ENCODE peak calls at places on chromosomes 16 and 17, in nine cellular contexts. One of them, this sample, is unnamed.

GRCh38 chr17:81651692-81652091 is 4.7 kb downstream of the PDE6G start:
- DNase-seq in body of pancreas: peak; percentile 38
- DNase-seq in fibroblast of lung: peak; percentile 87
- DNase-seq in effector memory CD4-positive, alpha-beta T cell: no peak
- DNase-seq in GM23338: no peak
- DNase-seq in pancreas: peak; percentile 59
- DNase-seq in small intestine: no peak
- DNase-seq in spleen: no peak
- DNase-seq in left ventricle myocardium inferior: no peak
- DNase-seq in this sample: no peak

GRCh38 chr17:79840204-79840988 is 1.2 kb upstream of the CBX4 start:
- DNase-seq in spleen: peak; percentile 88
- DNase-seq in small intestine: peak; percentile 59
- DNase-seq in fibroblast of lung: peak; percentile 66
- DNase-seq in pancreas: peak; percentile 68
- DNase-seq in effector memory CD4-positive, alpha-beta T cell: no peak
- DNase-seq in left ventricle myocardium inferior: peak; percentile 80
- DNase-seq in GM23338: peak; percentile 67
- DNase-seq in body of pancreas: peak; percentile 71
- DNase-seq in this sample: peak; percentile 45

GRCh38 chr17:28472871-28473497 is 460 bp upstream of the SLC13A2 start:
- DNase-seq in effector memory CD4-positive, alpha-beta T cell: no peak
- DNase-seq in pancreas: no peak
- DNase-seq in spleen: no peak
- DNase-seq in GM23338: no peak
- DNase-seq in left ventricle myocardium inferior: no peak
- DNase-seq in fibroblast of lung: no peak
- DNase-seq in small intestine: no peak
- DNase-seq in body of pancreas: no peak
- DNase-seq in this sample: no peak

GRCh38 chr17:64572682-64573154 is 65.9 kb downstream of the CEP95 start:
- DNase-seq in fibroblast of lung: peak; percentile 26
- DNase-seq in GM23338: no peak
- DNase-seq in spleen: no peak
- DNase-seq in effector memory CD4-positive, alpha-beta T cell: no peak
- DNase-seq in pancreas: no peak
- DNase-seq in body of pancreas: no peak
- DNase-seq in left ventricle myocardium inferior: no peak
- DNase-seq in small intestine: no peak
- DNase-seq in this sample: no peak

GRCh38 chr16:695355-696089 is 5.3 kb upstream of the WDR24 start:
- DNase-seq in left ventricle myocardium inferior: no peak
- DNase-seq in body of pancreas: no peak
- DNase-seq in spleen: peak; percentile 88
- DNase-seq in fibroblast of lung: no peak
- DNase-seq in effector memory CD4-positive, alpha-beta T cell: peak; percentile 55
- DNase-seq in GM23338: peak; percentile 77
- DNase-seq in pancreas: peak; percentile 50
- DNase-seq in small intestine: peak; percentile 90
- DNase-seq in this sample: no peak

GRCh38 chr17:71032746-71033273 is 863.5 kb downstream of the KCNJ2 start:
- DNase-seq in fibroblast of lung: no peak
- DNase-seq in pancreas: no peak
- DNase-seq in effector memory CD4-positive, alpha-beta T cell: no peak
- DNase-seq in left ventricle myocardium inferior: no peak
- DNase-seq in spleen: no peak
- DNase-seq in small intestine: no peak
- DNase-seq in GM23338: peak; percentile 93
- DNase-seq in body of pancreas: no peak
- DNase-seq in this sample: no peak

GRCh38 chr17:13222931-13223330 is 205.1 kb upstream of the ELAC2 start:
- DNase-seq in pancreas: no peak
- DNase-seq in left ventricle myocardium inferior: no peak
- DNase-seq in body of pancreas: no peak
- DNase-seq in effector memory CD4-positive, alpha-beta T cell: no peak
- DNase-seq in fibroblast of lung: no peak
- DNase-seq in spleen: no peak
- DNase-seq in GM23338: no peak
- DNase-seq in small intestine: peak; percentile 23
- DNase-seq in this sample: no peak

GRCh38 chr16:85665373-85665740 is 23.4 kb downstream of the GINS2 start:
- DNase-seq in fibroblast of lung: no peak
- DNase-seq in left ventricle myocardium inferior: no peak
- DNase-seq in pancreas: no peak
- DNase-seq in small intestine: no peak
- DNase-seq in spleen: no peak
- DNase-seq in effector memory CD4-positive, alpha-beta T cell: no peak
- DNase-seq in body of pancreas: no peak
- DNase-seq in GM23338: no peak
- DNase-seq in this sample: no peak

GRCh38 chr16:49972280-49972679 is 52.7 kb upstream of the CNEP1R1 start:
- DNase-seq in spleen: no peak
- DNase-seq in pancreas: no peak
- DNase-seq in effector memory CD4-positive, alpha-beta T cell: no peak
- DNase-seq in left ventricle myocardium inferior: no peak
- DNase-seq in GM23338: no peak
- DNase-seq in body of pancreas: no peak
- DNase-seq in fibroblast of lung: no peak
- DNase-seq in small intestine: no peak
- DNase-seq in this sample: no peak

GRCh38 chr17:77526259-77526711 is 385.5 kb downstream of the SEC14L1 start:
- DNase-seq in small intestine: no peak
- DNase-seq in effector memory CD4-positive, alpha-beta T cell: no peak
- DNase-seq in spleen: peak; percentile 34
- DNase-seq in pancreas: no peak
- DNase-seq in body of pancreas: no peak
- DNase-seq in fibroblast of lung: no peak
- DNase-seq in GM23338: no peak
- DNase-seq in left ventricle myocardium inferior: no peak
- DNase-seq in this sample: no peak

GRCh38 chr17:17079336-17079735 is 37.1 kb downstream of the MPRIP start:
- DNase-seq in spleen: no peak
- DNase-seq in left ventricle myocardium inferior: no peak
- DNase-seq in fibroblast of lung: no peak
- DNase-seq in small intestine: peak; percentile 51
- DNase-seq in pancreas: no peak
- DNase-seq in GM23338: no peak
- DNase-seq in body of pancreas: no peak
- DNase-seq in effector memory CD4-positive, alpha-beta T cell: no peak
- DNase-seq in this sample: no peak

GRCh38 chr17:14373587-14374259 is 72.8 kb downstream of the HS3ST3B1 start:
- DNase-seq in left ventricle myocardium inferior: no peak
- DNase-seq in pancreas: no peak
- DNase-seq in spleen: no peak
- DNase-seq in GM23338: no peak
- DNase-seq in small intestine: no peak
- DNase-seq in fibroblast of lung: peak; percentile 25
- DNase-seq in body of pancreas: no peak
- DNase-seq in effector memory CD4-positive, alpha-beta T cell: no peak
- DNase-seq in this sample: no peak

GRCh38 chr16:89601906-89602272 is 11.6 kb upstream of the DPEP1 start:
- DNase-seq in effector memory CD4-positive, alpha-beta T cell: no peak
- DNase-seq in small intestine: no peak
- DNase-seq in spleen: no peak
- DNase-seq in pancreas: no peak
- DNase-seq in left ventricle myocardium inferior: no peak
- DNase-seq in GM23338: no peak
- DNase-seq in fibroblast of lung: no peak
- DNase-seq in body of pancreas: no peak
- DNase-seq in this sample: no peak
- H3K27ac ChIP-seq in effector memory CD4-positive, alpha-beta T cell: no peak overlapping the region
- H3K27ac ChIP-seq in small intestine: no peak overlapping the region
- H3K27ac ChIP-seq in spleen: no peak overlapping the region
- H3K27ac ChIP-seq in pancreas: no peak overlapping the region
- H3K27ac ChIP-seq in left ventricle myocardium inferior: no peak overlapping the region
- H3K27ac ChIP-seq in GM23338: no peak overlapping the region
- H3K27ac ChIP-seq in fibroblast of lung: peak overlapping the region; percentile 62
- H3K27ac ChIP-seq in body of pancreas: no peak overlapping the region
- H3K27ac ChIP-seq in this sample: no peak overlapping the region

DNA sequence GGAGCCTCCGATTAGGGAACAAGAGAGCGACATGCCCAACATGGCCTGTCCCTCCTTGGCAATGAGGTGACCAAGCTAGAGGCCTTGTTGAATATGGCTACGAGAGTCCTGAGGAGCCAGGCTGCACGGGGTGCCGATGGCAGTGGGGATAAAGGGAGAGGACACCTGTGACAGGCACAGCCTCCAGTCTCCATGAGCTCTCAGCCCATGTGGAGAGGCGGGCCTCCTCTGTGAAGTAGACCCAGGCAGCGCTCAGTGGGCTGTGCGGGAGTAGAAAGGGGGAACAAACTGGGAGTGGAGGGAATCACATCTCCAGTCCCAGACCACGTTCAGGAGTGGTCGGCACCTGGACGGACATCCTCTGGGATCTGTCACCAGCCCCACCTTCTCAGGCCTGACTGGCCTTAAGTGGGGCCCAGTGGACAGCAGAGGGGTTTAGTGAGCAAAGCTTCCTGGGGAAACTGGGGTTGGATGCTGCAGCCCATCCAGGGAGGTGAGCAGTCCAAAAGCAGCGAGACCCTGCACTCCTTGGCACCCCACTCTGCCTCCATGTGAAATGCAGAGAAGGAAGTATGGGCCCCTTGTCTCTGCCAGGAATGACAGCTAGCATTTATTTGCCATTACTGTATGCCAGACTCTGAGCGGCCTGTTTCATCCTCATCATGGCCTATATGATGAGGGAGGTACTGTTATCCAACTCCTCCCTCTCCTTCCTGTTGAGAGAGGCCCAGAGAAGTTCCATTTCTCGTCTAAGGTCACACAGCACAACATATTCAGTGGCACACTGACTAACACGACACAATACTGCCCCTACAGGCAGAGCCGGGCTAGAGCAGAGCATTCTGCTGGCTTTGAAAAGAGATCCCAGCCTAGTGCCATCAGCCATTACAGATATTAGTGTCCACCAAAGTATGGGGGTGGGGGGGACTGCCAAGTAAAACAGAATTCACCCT is 4.5 kb upstream of the TMEM92 start:
- DNase-seq in effector memory CD4-positive, alpha-beta T cell: peak; percentile 25
- DNase-seq in small intestine: peak; percentile 63
- DNase-seq in body of pancreas: peak; percentile 67
- DNase-seq in pancreas: peak; percentile 59
- DNase-seq in left ventricle myocardium inferior: peak; percentile 68
- DNase-seq in fibroblast of lung: peak; percentile 88
- DNase-seq in GM23338: peak; percentile 88
- DNase-seq in spleen: peak; percentile 80
- DNase-seq in this sample: no peak
- H3K27ac ChIP-seq in effector memory CD4-positive, alpha-beta T cell: no peak overlapping the region
- H3K27ac ChIP-seq in small intestine: peak overlapping the region; percentile 31
- H3K27ac ChIP-seq in body of pancreas: no peak overlapping the region
- H3K27ac ChIP-seq in pancreas: no peak overlapping the region
- H3K27ac ChIP-seq in left ventricle myocardium inferior: peak overlapping the region; percentile 62
- H3K27ac ChIP-seq in fibroblast of lung: peak overlapping the region; percentile 44
- H3K27ac ChIP-seq in GM23338: no peak overlapping the region
- H3K27ac ChIP-seq in spleen: peak overlapping the region; percentile 31
- H3K27ac ChIP-seq in this sample: no peak overlapping the region

DNA sequence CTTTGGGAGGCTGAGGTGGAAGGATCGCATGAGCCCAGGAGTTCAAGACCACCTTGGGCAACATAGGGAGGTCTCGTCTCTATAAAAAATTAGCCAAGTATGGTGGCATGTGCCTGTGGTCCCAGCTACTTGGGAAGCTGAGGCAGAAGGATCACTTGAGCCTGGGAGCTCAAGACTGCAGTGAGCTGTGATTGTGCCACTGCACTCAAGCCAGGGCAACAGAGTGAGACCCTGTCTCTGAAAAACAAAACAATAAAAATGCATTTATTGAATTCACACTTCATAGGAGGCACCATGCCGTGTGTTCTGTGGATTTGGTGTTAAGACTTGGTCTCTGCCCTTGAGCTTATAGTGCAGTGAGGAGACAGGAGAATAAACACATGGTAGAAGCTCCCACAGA is 2.4 kb downstream of the TBC1D24 start:
- DNase-seq in spleen: no peak
- DNase-seq in small intestine: no peak
- DNase-seq in left ventricle myocardium inferior: no peak
- DNase-seq in pancreas: no peak
- DNase-seq in effector memory CD4-positive, alpha-beta T cell: no peak
- DNase-seq in fibroblast of lung: no peak
- DNase-seq in body of pancreas: no peak
- DNase-seq in GM23338: no peak
- DNase-seq in this sample: no peak
- H3K27ac ChIP-seq in spleen: no peak overlapping the region
- H3K27ac ChIP-seq in small intestine: no peak overlapping the region
- H3K27ac ChIP-seq in left ventricle myocardium inferior: no peak overlapping the region
- H3K27ac ChIP-seq in pancreas: peak overlapping the region; percentile 74
- H3K27ac ChIP-seq in effector memory CD4-positive, alpha-beta T cell: no peak overlapping the region
- H3K27ac ChIP-seq in fibroblast of lung: no peak overlapping the region
- H3K27ac ChIP-seq in body of pancreas: peak overlapping the region; percentile 86
- H3K27ac ChIP-seq in GM23338: no peak overlapping the region
- H3K27ac ChIP-seq in this sample: no peak overlapping the region

GRCh38 chr17:42131232-42131631 is 8.6 kb downstream of the HSPB9 start:
- DNase-seq in left ventricle myocardium inferior: no peak
- DNase-seq in GM23338: no peak
- DNase-seq in pancreas: no peak
- DNase-seq in fibroblast of lung: no peak
- DNase-seq in body of pancreas: no peak
- DNase-seq in spleen: no peak
- DNase-seq in effector memory CD4-positive, alpha-beta T cell: no peak
- DNase-seq in small intestine: no peak
- DNase-seq in this sample: no peak

GRCh38 chr17:42133461-42134041 is 10.9 kb downstream of the HSPB9 start:
- DNase-seq in effector memory CD4-positive, alpha-beta T cell: no peak
- DNase-seq in left ventricle myocardium inferior: no peak
- DNase-seq in spleen: peak; percentile 89
- DNase-seq in fibroblast of lung: no peak
- DNase-seq in GM23338: no peak
- DNase-seq in body of pancreas: peak; percentile 64
- DNase-seq in small intestine: peak; percentile 48
- DNase-seq in pancreas: peak; percentile 63
- DNase-seq in this sample: no peak

GRCh38 chr17:42135151-42135550 is 12.5 kb downstream of the HSPB9 start:
- DNase-seq in pancreas: no peak
- DNase-seq in body of pancreas: no peak
- DNase-seq in small intestine: no peak
- DNase-seq in fibroblast of lung: no peak
- DNase-seq in left ventricle myocardium inferior: no peak
- DNase-seq in effector memory CD4-positive, alpha-beta T cell: no peak
- DNase-seq in spleen: no peak
- DNase-seq in GM23338: no peak
- DNase-seq in this sample: no peak

GRCh38 chr17:42131971-42132370 is 9.4 kb downstream of the HSPB9 start:
- DNase-seq in fibroblast of lung: no peak
- DNase-seq in GM23338: no peak
- DNase-seq in pancreas: no peak
- DNase-seq in small intestine: no peak
- DNase-seq in spleen: no peak
- DNase-seq in body of pancreas: no peak
- DNase-seq in left ventricle myocardium inferior: no peak
- DNase-seq in effector memory CD4-positive, alpha-beta T cell: no peak
- DNase-seq in this sample: no peak

DNA sequence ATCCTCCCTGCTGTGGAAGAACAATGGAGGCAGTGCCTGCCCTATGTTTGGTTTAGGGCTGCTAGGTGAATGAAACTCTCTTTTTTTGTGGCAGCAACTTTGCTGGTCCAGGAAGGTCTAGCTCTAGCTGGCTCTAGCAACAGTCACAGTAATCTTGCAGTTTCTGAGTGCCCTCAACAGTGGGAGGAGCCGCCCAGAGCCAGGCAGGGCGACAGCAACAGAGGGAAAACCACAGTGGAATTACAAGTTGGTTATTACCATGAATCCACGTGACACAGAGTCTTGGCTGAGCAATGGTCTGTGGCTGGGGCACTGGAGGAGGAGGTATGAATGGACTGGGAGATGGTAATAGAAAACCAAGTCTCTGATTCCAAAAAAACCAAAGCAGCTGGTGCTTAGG is 10.3 kb downstream of the HSPB9 start:
- DNase-seq in body of pancreas: peak; percentile 79
- DNase-seq in left ventricle myocardium inferior: peak; percentile 52
- DNase-seq in spleen: no peak
- DNase-seq in GM23338: no peak
- DNase-seq in small intestine: peak; percentile 66
- DNase-seq in fibroblast of lung: peak; percentile 71
- DNase-seq in pancreas: peak; percentile 72
- DNase-seq in effector memory CD4-positive, alpha-beta T cell: no peak
- DNase-seq in this sample: no peak
- H3K27ac ChIP-seq in body of pancreas: peak overlapping the region; percentile 93
- H3K27ac ChIP-seq in left ventricle myocardium inferior: peak overlapping the region; percentile 90
- H3K27ac ChIP-seq in spleen: peak overlapping the region; percentile 78
- H3K27ac ChIP-seq in GM23338: no peak overlapping the region
- H3K27ac ChIP-seq in small intestine: peak overlapping the region; percentile 46
- H3K27ac ChIP-seq in fibroblast of lung: peak overlapping the region; percentile 55
- H3K27ac ChIP-seq in pancreas: peak overlapping the region; percentile 78
- H3K27ac ChIP-seq in effector memory CD4-positive, alpha-beta T cell: no peak overlapping the region
- H3K27ac ChIP-seq in this sample: peak overlapping the region; percentile 63

This sample was measured in substantia nigra.